ENCODE peak calls at places on chromosomes 13 and 19, in six cellular contexts. B, W, A, Z, S and M are unnamed samples.

GRCh38 chr19:39131255-39131755 is 5.7 kb downstream of the PAK4 start:
- DNase-seq in B (no peak), W (no peak), A (peak), Z (no peak), S (no peak), M (no peak)

GRCh38 chr13:89269737-89270136 is 1598.6 kb downstream of the SLITRK5 start:
- DNase-seq in B (no peak), W (no peak), A (no peak), Z (no peak), S (no peak), M (no peak)

GRCh38 chr13:98216135-98216565 is 39.1 kb upstream of the RNF113B start:
- DNase-seq in B (no peak), W (no peak), A (peak), Z (no peak), S (no peak), M (peak)

GRCh38 chr19:1945899-1946298 is 4.9 kb downstream of the CSNK1G2 start:
- DNase-seq in B (no peak), W (no peak), A (peak), Z (peak), S (no peak), M (no peak)

GRCh38 chr19:15935167-15935702 is 906 bp upstream of the CYP4F11 start:
- DNase-seq in B (no peak), W (no peak), A (no peak), Z (no peak), S (no peak), M (no peak)

GRCh38 chr13:42539670-42540069 is 34.3 kb upstream of the TNFSF11 start:
- DNase-seq in B (no peak), W (no peak), A (no peak), Z (peak), S (no peak), M (no peak)

GRCh38 chr13:38590796-38591507 is 95.9 kb upstream of the FREM2 start:
- DNase-seq in B (no peak), W (no peak), A (peak), Z (no peak), S (no peak), M (no peak)

GRCh38 chr13:112066624-112067004 is 335 bp upstream of the SOX1 start:
- DNase-seq in B (no peak), W (no peak), A (peak), Z (peak), S (no peak), M (no peak)

GRCh38 chr13:33261426-33262068 is 24.0 kb downstream of the STARD13 start:
- DNase-seq in B (no peak), W (no peak), A (no peak), Z (no peak), S (no peak), M (no peak)

GRCh38 chr19:30666301-30666803 is 294.2 kb downstream of the ZNF536 start:
- DNase-seq in B (no peak), W (no peak), A (peak), Z (peak), S (no peak), M (no peak)

DNA sequence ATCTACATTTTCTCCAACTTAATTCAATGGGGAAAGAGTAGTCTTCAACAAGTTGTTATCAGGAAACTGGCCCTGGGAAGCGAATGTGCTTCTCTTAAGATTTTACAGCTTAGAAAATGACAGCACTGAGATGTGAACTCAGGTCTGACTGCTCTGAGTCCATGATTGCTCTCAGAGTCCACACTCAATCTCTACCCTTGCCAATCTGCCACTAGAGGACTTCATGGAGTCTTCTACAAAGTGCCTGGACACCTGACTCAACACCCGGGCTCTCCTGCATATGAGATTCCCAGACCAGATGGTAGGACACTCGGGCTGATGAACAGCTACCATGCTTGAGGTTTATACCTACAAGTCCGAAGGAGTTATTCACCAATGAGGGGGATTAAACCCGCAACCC is 74.8 kb downstream of the ABCC4 start:
- DNase-seq in B (no peak), W (no peak), A (no peak), Z (no peak), S (no peak), M (no peak)
- TF ChIP-seq CTCF in B (peak), W (no peak), A (no peak), Z (no peak), S (no peak), M (no peak)

DNA sequence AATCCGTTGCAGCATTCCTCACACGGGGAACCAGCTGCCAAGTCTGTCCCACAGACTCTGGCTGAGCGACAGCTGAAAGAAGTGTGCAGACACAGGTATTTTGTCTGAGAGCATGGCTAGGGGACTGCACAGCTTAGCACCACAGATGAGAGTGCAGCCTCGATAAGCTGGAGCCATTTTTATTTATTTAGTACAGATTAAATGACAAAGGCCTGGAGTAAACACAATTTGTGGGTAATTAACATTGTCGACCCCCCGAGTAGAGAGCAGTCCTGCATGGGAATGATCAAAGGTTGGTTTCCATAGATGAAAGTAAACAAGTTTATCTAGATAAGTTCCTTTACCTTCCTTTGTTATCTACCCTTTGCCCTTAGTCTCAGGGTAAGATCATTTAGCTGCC is 836.2 kb downstream of the DACH1 start:
- DNase-seq in B (no peak), W (no peak), A (no peak), Z (peak), S (no peak), M (no peak)
- H3K4me3 ChIP-seq in B (no peak), W (no peak), A (no peak), Z (no peak), S (no peak), M (no peak)

GRCh38 chr13:72696590-72696989 is 30.8 kb downstream of the MZT1 start:
- DNase-seq in B (no peak), W (no peak), A (no peak), Z (no peak), S (no peak), M (no peak)
- TF ChIP-seq CTCF in B (no peak), W (no peak), A (peak), Z (no peak), S (no peak), M (peak)

DNA sequence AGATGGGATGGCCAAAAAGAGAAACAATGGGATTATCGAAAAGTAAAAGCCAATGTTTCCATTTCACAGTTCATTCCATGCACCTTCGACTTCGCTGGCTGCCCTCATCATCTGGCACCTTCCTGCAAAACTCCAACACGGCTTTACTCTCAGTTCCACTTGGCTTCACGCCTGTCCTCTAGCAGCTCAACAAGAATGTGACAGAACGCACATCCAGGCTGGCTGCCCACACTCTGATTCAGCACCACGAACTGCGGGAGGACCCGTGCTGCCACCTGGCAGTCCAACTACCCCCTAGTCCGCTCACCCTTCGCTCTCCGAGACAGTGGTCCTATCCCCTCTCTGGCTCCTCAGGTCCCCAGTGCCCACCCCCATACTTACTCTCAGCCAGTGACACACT is 11.7 kb downstream of the ATP7B start:
- DNase-seq in B (no peak), W (no peak), A (peak), Z (no peak), S (no peak), M (no peak)
- H3K4me3 ChIP-seq in B (no peak), W (no peak), A (no peak), Z (peak), S (no peak), M (peak)

GRCh38 chr19:18428173-18428836 is 9.1 kb downstream of the SSBP4 start:
- DNase-seq in B (no peak), W (no peak), A (no peak), Z (no peak), S (no peak), M (no peak)
- TF ChIP-seq CTCF in B (no peak), W (no peak), A (no peak), Z (no peak), S (no peak), M (no peak)

GRCh38 chr19:53992211-53992610 is 774 bp downstream of the CACNG6 start:
- DNase-seq in B (no peak), W (no peak), A (no peak), Z (no peak), S (no peak), M (no peak)
- H3K4me3 ChIP-seq in B (no peak), W (no peak), A (no peak), Z (peak), S (no peak), M (no peak)

DNA sequence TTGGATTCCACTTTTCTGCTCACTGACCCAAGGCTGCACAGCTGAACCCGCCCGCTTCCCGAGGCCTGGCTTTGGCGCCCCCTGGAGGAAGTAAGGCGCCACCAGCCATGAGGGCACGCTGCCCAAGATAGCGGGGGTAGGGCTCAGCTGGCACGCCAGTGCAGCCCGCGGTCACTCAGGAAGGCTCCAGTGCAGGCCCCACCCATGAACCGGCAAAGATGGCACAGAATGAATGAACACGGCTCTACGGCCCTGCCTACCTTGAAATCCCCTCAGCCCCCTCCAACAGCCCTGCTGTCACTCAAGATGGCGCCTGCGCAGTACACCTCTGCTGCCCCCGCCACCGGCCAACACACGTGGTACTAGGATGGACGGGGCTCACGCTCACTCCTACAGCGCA is 3.0 kb downstream of the PEG3 start:
- DNase-seq in B (no peak), W (no peak), A (peak), Z (no peak), S (no peak), M (peak)
- TF ChIP-seq CTCF in B (no peak), W (no peak), A (peak), Z (peak), S (no peak), M (peak)

DNA sequence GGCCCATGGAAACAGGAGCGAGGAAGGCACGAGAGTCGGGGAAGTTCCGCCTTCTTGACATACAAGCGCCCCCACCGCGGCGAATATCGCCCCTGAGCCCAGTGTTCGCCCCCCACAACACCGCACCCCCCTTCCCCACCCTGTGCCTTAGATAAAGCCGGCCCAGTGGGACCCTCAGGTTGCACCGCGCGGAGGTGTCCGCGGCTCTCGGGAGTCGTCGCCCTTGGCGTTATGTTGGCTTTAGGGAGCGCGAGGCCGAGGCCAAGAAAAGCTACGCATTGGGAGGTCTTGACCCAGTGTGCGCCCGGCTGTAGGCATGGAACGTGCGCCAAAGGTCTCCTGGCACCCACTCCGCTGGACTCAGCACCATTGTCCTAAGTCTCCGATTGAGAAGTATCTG is 603 bp upstream of the ZNF132 start:
- DNase-seq in B (no peak), W (no peak), A (peak), Z (peak), S (no peak), M (no peak)
- H3K4me3 ChIP-seq in B (peak), W (peak), A (peak), Z (peak), S (peak), M (peak)